ENCODE peak calls at places on chromosomes 3 and 15, in four cellular contexts. M is endothelial cell of umbilical vein, O is HCT116, W is WTC11. H is an unnamed sample.

GRCh38 chr3:40299130-40299720 is 10.3 kb upstream of the EIF1B start:
- DNase-seq in W (no peak), M (no peak), O (no peak), H (no peak)

GRCh38 chr3:72082121-72082715 is 297.3 kb upstream of the PROK2 start:
- DNase-seq in W (no peak), O (no peak), M (peak; percentile 42), H (no peak)

GRCh38 chr3:40137586-40138295 is 171.8 kb upstream of the EIF1B start:
- DNase-seq in M (no peak), O (no peak), W (no peak), H (no peak)

GRCh38 chr15:98734472-98735284 is 86.3 kb downstream of the IGF1R start:
- DNase-seq in M (no peak), O (no peak), W (no peak), H (no peak)

GRCh38 chr3:71103430-71103881 is 480.1 kb downstream of the FOXP1 start:
- DNase-seq in W (no peak), M (peak; percentile 94), O (no peak), H (no peak)

GRCh38 chr3:177358968-177359600 is 161.8 kb upstream of the TBL1XR1 start:
- DNase-seq in W (peak; percentile 72), O (peak; percentile 44), M (peak; percentile 55), H (peak; percentile 78)

GRCh38 chr3:36227982-36228381 is 152.3 kb upstream of the STAC start:
- DNase-seq in M (no peak), O (no peak), W (no peak), H (no peak)

GRCh38 chr3:146155022-146155421 is 6.0 kb downstream of the PLOD2 start:
- DNase-seq in W (no peak), O (no peak), M (no peak), H (no peak)

GRCh38 chr3:104066658-104067057 is 1300.1 kb upstream of the ALCAM start:
- DNase-seq in O (no peak), W (no peak), M (no peak), H (no peak)

GRCh38 chr15:70936326-70936725 is 43.7 kb downstream of the LRRC49 start:
- DNase-seq in O (no peak), M (no peak), W (no peak), H (no peak)

GRCh38 chr15:29319823-29320222 is 50.2 kb upstream of the NSMCE3 start:
- DNase-seq in M (no peak), O (no peak), W (no peak), H (no peak)

GRCh38 chr3:54837964-54838363 is 89.9 kb downstream of the LRTM1 start:
- DNase-seq in W (no peak), O (no peak), M (no peak), H (no peak)

GRCh38 chr3:183069086-183069485 is 30.2 kb downstream of the MCCC1 start:
- DNase-seq in O (no peak), M (no peak), W (no peak), H (no peak)

GRCh38 chr3:63279000-63279366 is 875 bp downstream of the SYNPR start:
- DNase-seq in M (no peak), O (no peak), W (peak; percentile 22), H (no peak)

GRCh38 chr3:52299247-52299657 is 11.6 kb downstream of the GLYCTK start:
- DNase-seq in O (no peak), W (no peak), M (no peak), H (no peak)

GRCh38 chr3:38386992-38387750 is 40.6 kb downstream of the XYLB start:
- DNase-seq in W (no peak), O (no peak), M (no peak), H (no peak)

GRCh38 chr3:24365168-24365567 is 129.5 kb downstream of the THRB start:
- DNase-seq in O (peak; percentile 31), W (no peak), M (peak; percentile 97), H (peak; percentile 84)

GRCh38 chr3:52697622-52697946 is 8.0 kb downstream of the GLT8D1 start:
- DNase-seq in W (no peak), M (no peak), O (no peak), H (no peak)

GRCh38 chr3:111971533-111971932 is 7.3 kb upstream of the ABHD10 start:
- DNase-seq in O (no peak), W (no peak), M (no peak), H (no peak)

GRCh38 chr3:40719660-40720287 is 195.0 kb downstream of the ZNF621 start:
- DNase-seq in W (peak; percentile 25), O (peak; percentile 16), M (no peak), H (peak; percentile 37)

GRCh38 chr3:13022348-13023250 is 50.6 kb downstream of the IQSEC1 start:
- DNase-seq in O (no peak), W (peak; percentile 56), M (peak; percentile 51), H (peak; percentile 42)

GRCh38 chr15:32828507-32829186 is 110.8 kb downstream of the GREM1 start:
- DNase-seq in M (no peak), W (no peak), O (no peak), H (peak; percentile 67)

GRCh38 chr15:36769110-36769509 is 189.7 kb downstream of the CDIN1 start:
- DNase-seq in W (no peak), M (peak; percentile 34), O (no peak), H (no peak)

GRCh38 chr3:44125241-44125640 is 116.4 kb upstream of the TOPAZ1 start:
- DNase-seq in M (no peak), W (no peak), O (no peak), H (no peak)

GRCh38 chr3:119122350-119122749 is 23.6 kb upstream of the TEX55 start:
- DNase-seq in W (no peak), M (no peak), O (no peak), H (no peak)

GRCh38 chr3:101823525-101823924 is 25.8 kb upstream of the NFKBIZ start:
- DNase-seq in W (no peak), M (no peak), O (no peak), H (no peak)

GRCh38 chr3:9934235-9934621 is 594 bp downstream of the CRELD1 start:
- DNase-seq in M (no peak), O (no peak), W (no peak), H (no peak)

GRCh38 chr3:40961104-40961857 is 238.0 kb upstream of the CTNNB1 start:
- DNase-seq in W (no peak), O (no peak), M (no peak), H (no peak)

GRCh38 chr3:43522702-43523362 is 99.0 kb downstream of the ANO10 start:
- DNase-seq in M (no peak), O (no peak), W (no peak), H (peak; percentile 1)

GRCh38 chr3:123489400-123490004 is 40.6 kb upstream of the ADCY5 start:
- DNase-seq in O (peak; percentile 29), M (peak; percentile 67), W (peak; percentile 86), H (peak; percentile 68)

GRCh38 chr15:101101676-101102075 is 150.2 kb downstream of the CHSY1 start:
- DNase-seq in W (no peak), M (no peak), O (no peak), H (no peak)

GRCh38 chr3:159771865-159772611 is 216.6 kb upstream of the IL12A start:
- DNase-seq in M (no peak), W (no peak), O (no peak), H (no peak)

GRCh38 chr3:159776779-159777178 is 211.9 kb upstream of the IL12A start:
- DNase-seq in M (no peak), O (no peak), W (no peak), H (no peak)

GRCh38 chr3:159773706-159774105 is 214.9 kb upstream of the IL12A start:
- DNase-seq in W (no peak), O (no peak), M (no peak), H (no peak)

GRCh38 chr3:159779883-159780282 is 208.8 kb upstream of the IL12A start:
- DNase-seq in M (no peak), O (no peak), W (no peak), H (no peak)

DNA sequence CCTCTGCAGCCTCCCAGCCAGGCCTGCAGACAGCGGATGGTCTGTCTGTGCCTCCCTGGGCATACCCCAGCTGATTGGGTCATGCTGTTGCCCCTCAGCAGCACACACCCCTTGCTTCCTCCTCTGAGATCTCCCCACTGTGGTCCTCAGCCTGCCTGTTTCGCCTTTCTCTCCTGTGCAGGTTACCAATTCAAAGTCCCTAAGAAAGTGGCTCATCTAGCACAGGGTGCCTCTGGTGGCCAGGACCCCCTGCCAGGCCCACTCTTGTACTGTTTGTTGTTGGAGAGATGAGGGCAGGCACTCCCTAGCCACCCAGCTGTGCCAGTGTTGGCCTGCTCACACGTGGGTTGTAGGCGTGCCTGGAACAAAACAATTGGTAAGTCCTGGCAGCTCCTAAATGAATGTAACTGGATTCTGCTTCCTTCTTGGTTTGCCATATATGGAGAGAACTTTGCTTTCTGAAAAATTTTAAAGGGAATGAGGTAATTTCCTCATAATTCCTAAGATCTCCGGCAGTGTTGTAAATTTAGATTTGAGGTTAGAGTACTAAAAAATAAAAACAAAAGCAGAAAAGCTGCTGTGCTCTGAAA is 213.2 kb upstream of the IL12A start:
- DNase-seq in W (peak; percentile 44), O (no peak), M (peak; percentile 91), H (no peak)
- TF ChIP-seq MAX in W (no peak), O (peak; percentile 47), M (peak; percentile 89), H (no peak)

GRCh38 chr3:195075199-195075940 is 195.6 kb downstream of the XXYLT1 start:
- DNase-seq in M (no peak), W (no peak), O (no peak), H (no peak)

GRCh38 chr3:195073866-195074860 is 196.8 kb downstream of the XXYLT1 start:
- DNase-seq in W (no peak), M (no peak), O (no peak), H (no peak)

GRCh38 chr3:195071011-195071728 is 199.8 kb downstream of the XXYLT1 start:
- DNase-seq in M (no peak), O (no peak), W (no peak), H (no peak)

GRCh38 chr3:195071916-195072820 is 198.8 kb downstream of the XXYLT1 start:
- DNase-seq in W (no peak), O (no peak), M (no peak), H (no peak)

GRCh38 chr3:195072916-195073564 is 197.9 kb downstream of the XXYLT1 start:
- DNase-seq in O (no peak), W (no peak), M (no peak), H (no peak)
- TF ChIP-seq MAX in O (no peak), W (no peak), M (no peak), H (no peak)

DNA sequence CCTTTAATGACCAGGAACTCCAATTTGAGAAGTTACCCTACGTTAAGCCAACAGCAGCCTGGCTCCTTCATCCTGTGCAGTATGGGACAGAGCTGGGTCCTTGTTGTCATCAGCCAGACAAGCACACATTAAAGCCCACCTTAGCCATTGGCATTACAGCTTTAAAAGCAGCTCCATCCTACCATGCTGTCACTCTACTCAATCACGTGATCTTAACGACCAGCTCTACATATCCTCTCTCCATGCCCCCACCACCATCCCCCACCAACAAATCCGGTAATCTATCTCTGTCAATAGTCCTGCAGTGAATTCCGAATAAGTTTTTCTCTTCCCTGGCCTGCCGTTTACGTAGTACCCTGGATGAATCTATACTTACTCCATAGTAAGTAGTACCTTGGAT is 82.9 kb upstream of the DGKG start:
- DNase-seq in W (no peak), M (no peak), O (no peak), H (no peak)
- TF ChIP-seq MAX in W (no peak), M (no peak), O (no peak), H (no peak)

GRCh38 chr3:66039590-66039887 is 821 bp upstream of the MAGI1 start:
- DNase-seq in O (no peak), W (peak; percentile 59), M (peak; percentile 62), H (peak; percentile 35)
- TF ChIP-seq MAX in O (no peak), W (no peak), M (no peak), H (no peak)

GRCh38 chr15:86493884-86494283 is 414.2 kb downstream of the AGBL1 start:
- DNase-seq in W (no peak), O (no peak), M (no peak), H (peak; percentile 13)
- TF ChIP-seq MAX in W (no peak), O (no peak), M (no peak), H (no peak)

H was measured in A549.